ENCODE peak calls at places on chromosomes 13 and 19, in six cellular contexts. X, N, R, T, G and Q are unnamed samples. For H3K79me2 and H3K4me1, the result is how much of the 10 kb centered on the place peaks cover.

GRCh38 chr19:23971598-23971997 is 56.9 kb downstream of the ZNF726 start:
- DNase-seq in R (no peak), T (no peak), X (no peak), N (no peak), G (no peak), Q (no peak)

GRCh38 chr19:33459691-33460090 is 61.9 kb downstream of the PEPD start:
- DNase-seq in R (no peak), G (no peak), X (no peak), T (no peak), N (no peak), Q (no peak)

GRCh38 chr19:54391589-54392061 is 23.6 kb upstream of the TTYH1 start:
- DNase-seq in X (peak), N (peak), G (no peak), R (peak), T (no peak), Q (no peak)

GRCh38 chr13:43815204-43815603 is 28.4 kb upstream of the ENOX1 start:
- DNase-seq in N (no peak), R (no peak), G (peak), X (no peak), T (no peak), Q (no peak)

GRCh38 chr19:3407556-3408516 is 41.5 kb downstream of the NFIC start:
- DNase-seq in X (no peak), T (no peak), R (no peak), N (peak), G (peak), Q (no peak)

GRCh38 chr13:50026788-50027473 is 11.7 kb downstream of the KCNRG start:
- DNase-seq in G (no peak), X (no peak), T (no peak), N (no peak), R (no peak), Q (no peak)

GRCh38 chr13:23898101-23898500 is 799 bp upstream of the C1QTNF9B start:
- DNase-seq in X (no peak), N (no peak), T (no peak), R (no peak), G (peak), Q (no peak)

GRCh38 chr19:485583-486236 is 10.6 kb upstream of the MADCAM1 start:
- DNase-seq in T (no peak), R (peak), X (no peak), N (peak), G (no peak), Q (no peak)

GRCh38 chr19:16463991-16464575 is 7.7 kb downstream of the EPS15L1 start:
- DNase-seq in R (no peak), G (no peak), N (peak), X (no peak), T (no peak), Q (no peak)

GRCh38 chr19:19568802-19569756 is 31.0 kb downstream of the CILP2 start:
- DNase-seq in X (peak), R (no peak), N (no peak), G (no peak), T (no peak), Q (no peak)

GRCh38 chr13:44300895-44301638 is 72.6 kb upstream of the SERP2 start:
- DNase-seq in X (peak), N (no peak), G (peak), T (peak), R (no peak), Q (no peak)

GRCh38 chr13:95858286-95859075 is 181.5 kb downstream of the DNAJC3 start:
- DNase-seq in T (no peak), G (peak), R (no peak), N (no peak), X (peak), Q (no peak)

GRCh38 chr13:97425570-97425969 is 8.4 kb upstream of the RAP2A start:
- DNase-seq in T (no peak), G (no peak), X (no peak), N (no peak), R (no peak), Q (no peak)

GRCh38 chr19:58353717-58354477 is 605 bp upstream of the A1BG start:
- DNase-seq in X (no peak), R (no peak), N (no peak), T (no peak), G (no peak), Q (no peak)

GRCh38 chr19:8638078-8638619 is 7.7 kb downstream of the NFILZ start:
- DNase-seq in G (no peak), R (no peak), N (peak), T (no peak), X (peak), Q (no peak)

GRCh38 chr13:36275190-36276002 is 22.2 kb downstream of the CCDC169 start:
- DNase-seq in R (peak), N (peak), T (no peak), X (peak), G (peak), Q (no peak)

GRCh38 chr13:49560270-49561063 is 24.9 kb downstream of the RCBTB1 start:
- DNase-seq in T (no peak), R (peak), X (peak), G (peak), N (peak), Q (no peak)

GRCh38 chr19:35644987-35645679 is 3.0 kb upstream of the COX6B1 start:
- DNase-seq in G (peak), R (peak), N (peak), X (peak), T (peak), Q (no peak)

GRCh38 chr13:111312944-111313590 is 7.4 kb upstream of the TEX29 start:
- DNase-seq in N (no peak), X (no peak), G (no peak), R (no peak), T (no peak), Q (no peak)

GRCh38 chr13:27783111-27783510 is 9.2 kb upstream of the GSX1 start:
- DNase-seq in X (peak), T (no peak), R (peak), G (peak), N (peak), Q (no peak)

GRCh38 chr13:94988654-94989053 is 276.3 kb upstream of the SOX21 start:
- DNase-seq in N (peak), R (peak), X (no peak), G (no peak), T (peak), Q (no peak)

GRCh38 chr19:2327773-2328400 is 499 bp downstream of the LSM7 start:
- DNase-seq in G (peak), X (peak), R (peak), N (peak), T (peak), Q (peak)

GRCh38 chr19:40623403-40624239 is 22.5 kb downstream of the LTBP4 start:
- DNase-seq in R (peak), G (peak), N (peak), T (peak), X (peak), Q (no peak)

GRCh38 chr19:55005684-55006488 is 32.2 kb downstream of the GP6 start:
- DNase-seq in R (peak), N (peak), G (peak), T (peak), X (peak), Q (no peak)

GRCh38 chr13:20550799-20551198 is 16.2 kb upstream of the IFT88 start:
- DNase-seq in R (no peak), T (no peak), X (peak), G (no peak), N (peak), Q (no peak)

GRCh38 chr19:3512562-3512961 is 6.5 kb downstream of the FZR1 start:
- DNase-seq in T (no peak), X (no peak), N (no peak), G (no peak), R (no peak), Q (no peak)

GRCh38 chr13:76667551-76667950 is 218.7 kb downstream of the KCTD12 start:
- DNase-seq in N (no peak), X (peak), T (no peak), G (peak), R (no peak), Q (no peak)

GRCh38 chr13:25372275-25373081 is 704 bp downstream of the ATP8A2 start:
- DNase-seq in T (no peak), G (no peak), R (peak), N (no peak), X (no peak), Q (no peak)

GRCh38 chr13:111470933-111471332 is 150.5 kb downstream of the TEX29 start:
- DNase-seq in R (no peak), G (no peak), T (no peak), N (no peak), X (no peak), Q (no peak)

GRCh38 chr19:1747285-1748114 is 5.8 kb upstream of the ONECUT3 start:
- DNase-seq in N (peak), X (peak), G (peak), R (peak), T (peak), Q (peak)

GRCh38 chr19:55386515-55386947 is 799 bp downstream of the RPL28 start:
- DNase-seq in T (no peak), G (no peak), N (no peak), X (no peak), R (no peak), Q (no peak)

GRCh38 chr19:45294291-45295029 is 28.2 kb downstream of the CKM start:
- DNase-seq in T (no peak), R (no peak), X (no peak), G (peak), N (no peak), Q (no peak)

GRCh38 chr19:55369651-55370304 is 485 bp downstream of the IL11 start:
- DNase-seq in G (peak), N (no peak), X (peak), T (no peak), R (peak), Q (no peak)

GRCh38 chr19:52248256-52248655 is 21.1 kb upstream of the ZNF766 start:
- DNase-seq in R (peak), G (peak), N (peak), X (peak), T (peak), Q (no peak)

GRCh38 chr19:7292352-7292949 is 1.8 kb downstream of the INSR start:
- DNase-seq in N (no peak), R (no peak), G (no peak), X (no peak), T (no peak), Q (no peak)
- H3K79me2 ChIP-seq in N (half or more), R (half or more), G (under half), X (under half), T (under half), Q (under half)

GRCh38 chr19:5624741-5625140 is 1.9 kb downstream of the SAFB start:
- DNase-seq in T (no peak), R (peak), X (no peak), G (no peak), N (no peak), Q (no peak)
- H3K4me1 ChIP-seq in T (under half), R (under half), X (under half), G (under half), N (half or more), Q (under half)

GRCh38 chr13:113202912-113203311 is 5.6 kb downstream of the PCID2 start:
- DNase-seq in G (no peak), R (no peak), N (no peak), T (no peak), X (no peak), Q (no peak)
- H3K79me2 ChIP-seq in G (half or more), R (half or more), N (half or more), T (half or more), X (half or more), Q (half or more)

GRCh38 chr13:72132065-72132464 is 265.1 kb upstream of the DACH1 start:
- DNase-seq in X (no peak), R (no peak), T (no peak), G (no peak), N (no peak), Q (no peak)
- H3K4me1 ChIP-seq in X (under half), R (under half), T (under half), G (under half), N (under half), Q (under half)

DNA sequence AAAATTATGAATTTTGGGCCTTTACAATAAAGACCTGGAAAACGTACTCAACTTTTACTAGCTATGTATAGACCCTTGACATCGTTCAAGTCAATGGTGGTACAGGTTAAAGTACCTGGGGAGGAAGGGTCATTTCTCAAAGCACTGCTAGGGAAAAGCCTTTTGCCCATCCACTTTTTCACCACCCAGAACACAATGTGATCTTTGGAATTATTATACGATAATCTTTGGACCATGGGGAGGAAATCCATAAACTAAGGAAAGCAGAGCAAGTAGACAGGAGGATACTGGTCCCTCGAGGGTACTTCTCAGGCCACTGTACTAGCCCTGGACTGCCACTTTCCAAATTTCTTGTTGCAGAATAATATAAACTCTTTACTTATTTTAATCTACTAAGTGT is 39.5 kb downstream of the UBL3 start:
- DNase-seq in X (no peak), N (no peak), G (no peak), T (no peak), R (no peak), Q (no peak)
- H3K79me2 ChIP-seq in X (under half), N (under half), G (under half), T (under half), R (half or more), Q (under half)

GRCh38 chr19:29681422-29682235 is 16.4 kb downstream of the PLEKHF1 start:
- DNase-seq in N (no peak), G (peak), T (no peak), R (no peak), X (no peak), Q (no peak)
- H3K4me1 ChIP-seq in N (under half), G (under half), T (under half), R (under half), X (under half), Q (under half)

GRCh38 chr19:38664503-38665211 is 17.2 kb downstream of the ACTN4 start:
- DNase-seq in N (no peak), G (no peak), T (no peak), X (no peak), R (no peak), Q (no peak)
- H3K79me2 ChIP-seq in N (half or more), G (half or more), T (half or more), X (half or more), R (half or more), Q (half or more)

GRCh38 chr19:49542446-49542845 is 14.6 kb downstream of the RCN3 start:
- DNase-seq in G (no peak), R (no peak), T (no peak), X (no peak), N (no peak), Q (no peak)
- H3K4me1 ChIP-seq in G (under half), R (under half), T (under half), X (under half), N (under half), Q (under half)

DNA sequence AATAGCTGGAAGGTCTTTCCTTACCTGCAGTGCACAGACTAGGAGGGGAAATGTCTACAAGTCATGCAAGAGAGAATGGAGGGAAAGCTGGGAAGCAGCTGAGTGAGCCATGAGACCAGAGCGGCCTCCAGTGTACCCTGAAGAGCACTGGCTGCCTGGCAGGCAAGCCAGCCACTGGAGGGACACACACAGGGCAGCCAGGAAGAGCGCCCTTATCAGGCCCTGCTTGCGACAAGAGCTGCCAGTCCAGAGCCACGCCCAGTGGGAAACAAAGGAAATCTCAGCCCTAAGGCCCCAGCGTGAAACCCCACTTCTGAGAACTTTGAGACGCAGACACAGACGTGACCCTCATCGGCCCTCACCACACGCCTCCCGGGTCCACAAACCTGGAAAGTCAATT is 105.0 kb downstream of the STK24 start:
- DNase-seq in T (no peak), G (no peak), R (no peak), X (no peak), N (no peak), Q (no peak)
- H3K79me2 ChIP-seq in T (half or more), G (under half), R (under half), X (under half), N (under half), Q (half or more)

GRCh38 chr19:6745965-6746364 is 6.5 kb downstream of the TRIP10 start:
- DNase-seq in G (no peak), X (no peak), N (no peak), T (no peak), R (no peak), Q (no peak)
- H3K4me1 ChIP-seq in G (under half), X (under half), N (half or more), T (under half), R (under half), Q (under half)